ENCODE peak calls at places on chromosomes 12 and 14, in seven cellular contexts. One of them, this sample, is unnamed.

GRCh38 chr12:123250471-123251383 is 17.5 kb downstream of the MTRFR start:
- DNase-seq in prostate gland: peak
- DNase-seq in SK-N-SH: no peak
- DNase-seq in sigmoid colon: no peak
- DNase-seq in GM23338: peak
- DNase-seq in breast epithelium: peak
- DNase-seq in transverse colon: peak
- DNase-seq in this sample: no peak

GRCh38 chr14:21536395-21537087 is 10.4 kb upstream of the SALL2 start:
- DNase-seq in prostate gland: no peak
- DNase-seq in SK-N-SH: no peak
- DNase-seq in sigmoid colon: no peak
- DNase-seq in GM23338: peak
- DNase-seq in breast epithelium: no peak
- DNase-seq in transverse colon: no peak
- DNase-seq in this sample: no peak

GRCh38 chr12:6396031-6396430 is 12.1 kb downstream of the LTBR start:
- DNase-seq in prostate gland: no peak
- DNase-seq in SK-N-SH: no peak
- DNase-seq in sigmoid colon: no peak
- DNase-seq in GM23338: no peak
- DNase-seq in breast epithelium: no peak
- DNase-seq in transverse colon: no peak
- DNase-seq in this sample: no peak

GRCh38 chr12:95185096-95185495 is 32.2 kb downstream of the FGD6 start:
- DNase-seq in prostate gland: no peak
- DNase-seq in SK-N-SH: no peak
- DNase-seq in sigmoid colon: no peak
- DNase-seq in GM23338: no peak
- DNase-seq in breast epithelium: no peak
- DNase-seq in transverse colon: no peak
- DNase-seq in this sample: no peak

GRCh38 chr12:121753844-121754264 is 39.6 kb downstream of the RHOF start:
- DNase-seq in prostate gland: peak
- DNase-seq in SK-N-SH: no peak
- DNase-seq in sigmoid colon: peak
- DNase-seq in GM23338: no peak
- DNase-seq in breast epithelium: peak
- DNase-seq in transverse colon: no peak
- DNase-seq in this sample: no peak

GRCh38 chr12:92062539-92063493 is 82.8 kb downstream of the BTG1 start:
- DNase-seq in prostate gland: no peak
- DNase-seq in SK-N-SH: peak
- DNase-seq in sigmoid colon: no peak
- DNase-seq in GM23338: no peak
- DNase-seq in breast epithelium: no peak
- DNase-seq in transverse colon: no peak
- DNase-seq in this sample: no peak

GRCh38 chr12:118375348-118375747 is 1.0 kb upstream of the SUDS3 start:
- DNase-seq in prostate gland: no peak
- DNase-seq in SK-N-SH: no peak
- DNase-seq in sigmoid colon: no peak
- DNase-seq in GM23338: no peak
- DNase-seq in breast epithelium: no peak
- DNase-seq in transverse colon: no peak
- DNase-seq in this sample: no peak

GRCh38 chr14:100552524-100553125 is 34.6 kb downstream of the BEGAIN start:
- DNase-seq in prostate gland: no peak
- DNase-seq in SK-N-SH: no peak
- DNase-seq in sigmoid colon: no peak
- DNase-seq in GM23338: no peak
- DNase-seq in breast epithelium: no peak
- DNase-seq in transverse colon: no peak
- DNase-seq in this sample: no peak

GRCh38 chr12:52126050-52126604 is 46.6 kb downstream of the SMIM41 start:
- DNase-seq in prostate gland: no peak
- DNase-seq in SK-N-SH: peak
- DNase-seq in sigmoid colon: no peak
- DNase-seq in GM23338: no peak
- DNase-seq in breast epithelium: peak
- DNase-seq in transverse colon: no peak
- DNase-seq in this sample: no peak

GRCh38 chr14:65287264-65288131 is 125.0 kb upstream of the FUT8 start:
- DNase-seq in prostate gland: no peak
- DNase-seq in SK-N-SH: no peak
- DNase-seq in sigmoid colon: no peak
- DNase-seq in GM23338: peak
- DNase-seq in breast epithelium: no peak
- DNase-seq in transverse colon: peak
- DNase-seq in this sample: peak

GRCh38 chr14:42277840-42278239 is 671.2 kb downstream of the LRFN5 start:
- DNase-seq in prostate gland: no peak
- DNase-seq in SK-N-SH: no peak
- DNase-seq in sigmoid colon: no peak
- DNase-seq in GM23338: no peak
- DNase-seq in breast epithelium: no peak
- DNase-seq in transverse colon: no peak
- DNase-seq in this sample: no peak

GRCh38 chr12:96635844-96636243 is 146.5 kb downstream of the CFAP54 start:
- DNase-seq in prostate gland: no peak
- DNase-seq in SK-N-SH: no peak
- DNase-seq in sigmoid colon: no peak
- DNase-seq in GM23338: no peak
- DNase-seq in breast epithelium: no peak
- DNase-seq in transverse colon: no peak
- DNase-seq in this sample: no peak

GRCh38 chr12:62519043-62519442 is 52.4 kb downstream of the MON2 start:
- DNase-seq in prostate gland: no peak
- DNase-seq in SK-N-SH: no peak
- DNase-seq in sigmoid colon: no peak
- DNase-seq in GM23338: no peak
- DNase-seq in breast epithelium: no peak
- DNase-seq in transverse colon: no peak
- DNase-seq in this sample: no peak

GRCh38 chr12:10362828-10363664 is 26.8 kb downstream of the KLRK1 start:
- DNase-seq in prostate gland: no peak
- DNase-seq in SK-N-SH: no peak
- DNase-seq in sigmoid colon: no peak
- DNase-seq in GM23338: peak
- DNase-seq in breast epithelium: no peak
- DNase-seq in transverse colon: no peak
- DNase-seq in this sample: no peak

GRCh38 chr12:13913371-13913770 is 68.0 kb downstream of the GRIN2B start:
- DNase-seq in prostate gland: no peak
- DNase-seq in SK-N-SH: no peak
- DNase-seq in sigmoid colon: no peak
- DNase-seq in GM23338: no peak
- DNase-seq in breast epithelium: no peak
- DNase-seq in transverse colon: no peak
- DNase-seq in this sample: no peak

GRCh38 chr12:25829192-25829591 is 129.3 kb upstream of the RASSF8 start:
- DNase-seq in prostate gland: peak
- DNase-seq in SK-N-SH: no peak
- DNase-seq in sigmoid colon: peak
- DNase-seq in GM23338: no peak
- DNase-seq in breast epithelium: no peak
- DNase-seq in transverse colon: peak
- DNase-seq in this sample: no peak
- TF ChIP-seq POLR2AphosphoS5 in prostate gland: peak
- TF ChIP-seq POLR2AphosphoS5 in SK-N-SH: peak
- TF ChIP-seq POLR2AphosphoS5 in sigmoid colon: peak
- TF ChIP-seq POLR2AphosphoS5 in GM23338: no peak
- TF ChIP-seq POLR2AphosphoS5 in breast epithelium: no peak
- TF ChIP-seq POLR2AphosphoS5 in transverse colon: peak
- TF ChIP-seq POLR2AphosphoS5 in this sample: no peak

DNA sequence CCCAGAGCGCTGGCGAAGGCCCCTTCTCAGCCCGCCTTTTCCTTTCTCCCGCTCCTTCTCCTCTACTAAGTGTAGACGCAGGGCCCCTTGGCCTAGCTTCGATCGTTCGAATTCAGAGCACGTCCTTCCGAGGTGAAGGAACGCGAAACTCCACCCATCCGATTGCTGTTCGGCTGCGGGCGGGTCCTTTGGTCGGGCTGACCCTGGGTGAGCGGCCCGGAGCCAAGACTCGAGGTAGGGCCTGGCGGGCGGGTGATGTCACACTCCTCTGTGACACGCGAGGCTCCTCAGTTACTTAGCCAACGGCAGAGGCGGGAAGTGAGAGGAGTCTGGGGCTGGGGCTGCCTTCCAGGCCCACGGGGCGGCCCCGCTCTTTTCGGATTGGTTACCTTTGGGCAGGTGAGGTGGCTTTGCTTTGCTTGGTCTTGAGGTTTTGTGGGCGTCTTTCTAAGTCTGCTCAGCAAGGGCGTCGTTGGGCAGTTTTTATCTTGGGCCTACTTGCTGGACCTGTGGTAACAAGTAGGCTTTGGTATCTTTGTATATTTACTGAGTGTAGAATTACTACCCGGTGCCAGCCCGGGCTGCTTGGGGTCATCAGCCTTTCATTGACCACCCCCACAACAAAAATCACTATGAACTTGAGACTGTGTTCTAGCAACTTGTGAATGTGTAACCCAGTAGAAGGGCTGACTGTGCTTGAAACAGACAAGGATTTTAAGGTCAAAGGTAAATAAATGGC is 694 bp downstream of the TMBIM6 start:
- DNase-seq in prostate gland: peak
- DNase-seq in SK-N-SH: peak
- DNase-seq in sigmoid colon: peak
- DNase-seq in GM23338: peak
- DNase-seq in breast epithelium: peak
- DNase-seq in transverse colon: peak
- DNase-seq in this sample: peak
- TF ChIP-seq POLR2AphosphoS5 in prostate gland: peak
- TF ChIP-seq POLR2AphosphoS5 in SK-N-SH: no peak
- TF ChIP-seq POLR2AphosphoS5 in sigmoid colon: peak
- TF ChIP-seq POLR2AphosphoS5 in GM23338: no peak
- TF ChIP-seq POLR2AphosphoS5 in breast epithelium: peak
- TF ChIP-seq POLR2AphosphoS5 in transverse colon: peak
- TF ChIP-seq POLR2AphosphoS5 in this sample: no peak

DNA sequence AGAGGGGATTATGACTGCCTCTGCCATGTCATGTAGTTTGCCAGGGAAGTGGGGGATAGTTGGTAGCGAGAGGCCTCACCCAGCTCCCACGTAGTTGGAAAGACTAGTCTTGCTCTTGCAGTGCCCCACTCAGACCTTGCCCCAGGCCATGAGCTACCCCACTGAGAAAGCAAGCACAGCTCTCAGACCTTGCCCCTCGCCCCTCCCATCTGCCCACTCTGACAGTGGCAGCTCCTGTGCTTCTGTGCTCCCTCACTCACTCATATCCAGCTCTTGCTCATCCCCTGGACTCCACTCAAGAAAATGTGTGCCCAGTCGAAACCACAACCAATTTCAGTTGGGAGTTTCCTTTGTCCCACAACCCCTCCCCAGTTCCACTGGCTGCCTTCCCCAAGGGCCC is 55.5 kb upstream of the BDKRB2 start:
- DNase-seq in prostate gland: no peak
- DNase-seq in SK-N-SH: no peak
- DNase-seq in sigmoid colon: no peak
- DNase-seq in GM23338: no peak
- DNase-seq in breast epithelium: no peak
- DNase-seq in transverse colon: no peak
- DNase-seq in this sample: no peak
- TF ChIP-seq POLR2AphosphoS5 in prostate gland: no peak
- TF ChIP-seq POLR2AphosphoS5 in SK-N-SH: no peak
- TF ChIP-seq POLR2AphosphoS5 in sigmoid colon: no peak
- TF ChIP-seq POLR2AphosphoS5 in GM23338: no peak
- TF ChIP-seq POLR2AphosphoS5 in breast epithelium: no peak
- TF ChIP-seq POLR2AphosphoS5 in transverse colon: no peak
- TF ChIP-seq POLR2AphosphoS5 in this sample: no peak

DNA sequence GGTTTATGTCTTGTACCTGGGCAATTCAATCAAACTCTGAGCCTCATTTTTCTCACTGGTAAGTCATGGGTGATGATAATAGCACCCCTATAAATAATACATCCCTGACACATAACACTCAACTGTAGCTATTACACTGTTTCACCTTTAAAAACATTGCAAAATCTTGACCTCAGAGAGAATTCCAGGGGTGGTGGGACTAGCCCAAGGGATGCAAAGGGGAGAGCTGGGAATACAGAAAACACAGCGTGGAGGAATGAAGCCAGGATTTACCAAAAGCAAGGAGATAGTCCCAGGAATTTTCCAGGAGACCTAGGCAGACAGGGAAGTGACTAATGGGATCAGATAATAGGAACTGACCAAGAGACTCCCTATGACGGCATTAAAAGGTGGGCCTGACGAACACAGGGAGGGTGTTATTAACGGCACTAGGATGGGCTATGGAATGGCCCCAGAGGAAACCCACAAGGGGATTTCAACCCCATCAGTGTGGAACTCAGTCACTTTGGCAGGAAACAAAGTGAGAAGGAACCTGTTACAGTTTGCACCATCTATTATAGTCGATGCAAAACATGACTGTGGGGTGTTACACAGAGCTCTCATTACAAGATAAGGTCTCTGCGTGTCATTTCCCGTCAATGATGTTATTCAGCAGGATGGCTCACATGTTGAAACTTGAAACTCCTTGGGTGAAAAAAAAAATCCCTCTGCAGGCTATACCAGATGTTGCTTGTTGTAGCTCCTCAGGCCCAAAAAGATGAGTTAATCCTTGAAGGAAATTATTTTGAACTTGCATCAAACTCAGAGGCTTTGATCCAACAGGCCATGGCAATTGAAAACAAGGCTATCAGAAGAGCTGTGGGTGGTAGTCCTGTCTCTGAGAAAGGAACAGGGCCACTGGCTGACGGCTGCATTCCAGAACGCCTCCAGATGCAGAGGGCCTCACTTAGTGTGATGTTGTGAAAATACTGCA is 58.7 kb downstream of the DRAM1 start:
- DNase-seq in prostate gland: no peak
- DNase-seq in SK-N-SH: no peak
- DNase-seq in sigmoid colon: peak
- DNase-seq in GM23338: peak
- DNase-seq in breast epithelium: no peak
- DNase-seq in transverse colon: peak
- DNase-seq in this sample: no peak
- TF ChIP-seq POLR2AphosphoS5 in prostate gland: peak
- TF ChIP-seq POLR2AphosphoS5 in SK-N-SH: peak
- TF ChIP-seq POLR2AphosphoS5 in sigmoid colon: peak
- TF ChIP-seq POLR2AphosphoS5 in GM23338: no peak
- TF ChIP-seq POLR2AphosphoS5 in breast epithelium: peak
- TF ChIP-seq POLR2AphosphoS5 in transverse colon: no peak
- TF ChIP-seq POLR2AphosphoS5 in this sample: no peak

GRCh38 chr12:46450279-46450748 is 77.7 kb upstream of the SLC38A2 start:
- DNase-seq in prostate gland: no peak
- DNase-seq in SK-N-SH: no peak
- DNase-seq in sigmoid colon: peak
- DNase-seq in GM23338: no peak
- DNase-seq in breast epithelium: peak
- DNase-seq in transverse colon: peak
- DNase-seq in this sample: peak
- TF ChIP-seq POLR2AphosphoS5 in prostate gland: no peak
- TF ChIP-seq POLR2AphosphoS5 in SK-N-SH: no peak
- TF ChIP-seq POLR2AphosphoS5 in sigmoid colon: peak
- TF ChIP-seq POLR2AphosphoS5 in GM23338: no peak
- TF ChIP-seq POLR2AphosphoS5 in breast epithelium: no peak
- TF ChIP-seq POLR2AphosphoS5 in transverse colon: no peak
- TF ChIP-seq POLR2AphosphoS5 in this sample: peak

This sample was measured in HL-60.